ENCODE peak calls at places on chromosomes 6 and 20, in four cellular contexts. K is GM06990, C is H9, R is kidney glomerular epithelial cell. L is an unnamed sample.

GRCh38 chr20:46965477-46965876 is 70.8 kb downstream of the EYA2 start:
- DNase-seq in K (no peak), C (no peak), R (peak), L (no peak)

GRCh38 chr20:56208121-56208520 is 40.4 kb upstream of the MC3R start:
- DNase-seq in K (no peak), C (no peak), R (no peak), L (no peak)

GRCh38 chr20:568097-568864 is 24.7 kb upstream of the CSNK2A1 start:
- DNase-seq in K (no peak), C (no peak), R (no peak), L (no peak)

GRCh38 chr6:139439278-139439813 is 64.9 kb upstream of the CITED2 start:
- DNase-seq in K (no peak), C (no peak), R (no peak), L (no peak)

GRCh38 chr6:96626749-96627353 is 63.9 kb downstream of the FHL5 start:
- DNase-seq in K (no peak), C (no peak), R (peak), L (no peak)

GRCh38 chr6:107822154-107823046 is 1.7 kb downstream of the SCML4 start:
- DNase-seq in K (peak), C (no peak), R (no peak), L (no peak)

GRCh38 chr6:157162756-157163433 is 160.4 kb downstream of the TMEM242 start:
- DNase-seq in K (no peak), C (no peak), R (no peak), L (no peak)

GRCh38 chr20:62377615-62378085 is 9.3 kb upstream of the RPS21 start:
- DNase-seq in K (no peak), C (no peak), R (no peak), L (no peak)

GRCh38 chr6:163634514-163635171 is 220.1 kb downstream of the QKI start:
- DNase-seq in K (no peak), C (peak), R (no peak), L (no peak)

GRCh38 chr20:11403711-11404110 is 514.0 kb upstream of the BTBD3 start:
- DNase-seq in K (no peak), C (no peak), R (no peak), L (no peak)

GRCh38 chr6:26420607-26421235 is 18.6 kb downstream of the BTN3A1 start:
- DNase-seq in K (no peak), C (peak), R (peak), L (peak)

GRCh38 chr6:8707956-8708772 is 272.8 kb upstream of the SLC35B3 start:
- DNase-seq in K (no peak), C (no peak), R (peak), L (no peak)

GRCh38 chr6:4513561-4513960 is 262.6 kb upstream of the CDYL start:
- DNase-seq in K (no peak), C (no peak), R (no peak), L (no peak)

GRCh38 chr6:134535831-134536230 is 217.9 kb upstream of the SGK1 start:
- DNase-seq in K (no peak), C (no peak), R (no peak), L (no peak)

GRCh38 chr6:18280084-18280483 is 15.8 kb upstream of the DEK start:
- DNase-seq in K (no peak), C (no peak), R (peak), L (no peak)

GRCh38 chr6:66421570-66421969 is 714.5 kb upstream of the EYS start:
- DNase-seq in K (no peak), C (peak), R (no peak), L (peak)

GRCh38 chr20:53645582-53645897 is 51.9 kb upstream of the ZNF217 start:
- DNase-seq in K (no peak), C (no peak), R (no peak), L (no peak)

GRCh38 chr6:93678841-93679454 is 259.6 kb upstream of the EPHA7 start:
- DNase-seq in K (no peak), C (no peak), R (peak), L (peak)

GRCh38 chr6:89242574-89243330 is 25.6 kb upstream of the GABRR1 start:
- DNase-seq in K (no peak), C (peak), R (no peak), L (peak)

GRCh38 chr6:113758725-113759576 is 98.2 kb upstream of the MARCKS start:
- DNase-seq in K (no peak), C (no peak), R (no peak), L (no peak)

GRCh38 chr20:58649288-58650180 is 1.5 kb upstream of the STX16 start:
- DNase-seq in K (peak), C (no peak), R (no peak), L (no peak)

GRCh38 chr6:34570066-34570833 is 14.1 kb upstream of the SPDEF start:
- DNase-seq in K (no peak), C (no peak), R (no peak), L (no peak)

GRCh38 chr6:166766769-166767168 is 139.7 kb upstream of the RPS6KA2 start:
- DNase-seq in K (no peak), C (peak), R (no peak), L (no peak)

GRCh38 chr6:57324538-57324937 is 7.1 kb downstream of the PRIM2 start:
- DNase-seq in K (no peak), C (no peak), R (no peak), L (no peak)

GRCh38 chr6:136657629-136658028 is 107.4 kb upstream of the MAP7 start:
- DNase-seq in K (no peak), C (no peak), R (peak), L (no peak)

GRCh38 chr20:48703511-48704219 is 124.1 kb downstream of the PREX1 start:
- DNase-seq in K (no peak), C (no peak), R (no peak), L (no peak)

GRCh38 chr6:41736207-41736710 is 851 bp upstream of the TFEB start:
- DNase-seq in K (no peak), C (peak), R (no peak), L (peak)

GRCh38 chr6:132816665-132817064 is 2.3 kb downstream of the RPS12 start:
- DNase-seq in K (no peak), C (no peak), R (no peak), L (no peak)

GRCh38 chr6:24270011-24270410 is 87.8 kb downstream of the DCDC2 start:
- DNase-seq in K (no peak), C (no peak), R (no peak), L (no peak)

GRCh38 chr6:47360388-47360787 is 50.7 kb upstream of the TNFRSF21 start:
- DNase-seq in K (peak), C (no peak), R (no peak), L (no peak)

GRCh38 chr6:16168121-16168520 is 39.2 kb downstream of the MYLIP start:
- DNase-seq in K (no peak), C (no peak), R (no peak), L (no peak)

GRCh38 chr20:59939879-59940128 is 301 bp downstream of the PPP1R3D start:
- DNase-seq in K (no peak), C (no peak), R (no peak), L (no peak)

GRCh38 chr20:63708301-63709148 is 686 bp downstream of the ZGPAT start:
- DNase-seq in K (no peak), C (peak), R (no peak), L (peak)

GRCh38 chr6:134873500-134874388 is 76.2 kb downstream of the ALDH8A1 start:
- DNase-seq in K (peak), C (no peak), R (no peak), L (no peak)

GRCh38 chr20:38825901-38826625 is 20.6 kb downstream of the PPP1R16B start:
- DNase-seq in K (no peak), C (no peak), R (peak), L (peak)

GRCh38 chr20:14295238-14295637 is 42.2 kb downstream of the FLRT3 start:
- DNase-seq in K (no peak), C (no peak), R (no peak), L (no peak)

GRCh38 chr6:113120214-113120576 is 737.0 kb upstream of the MARCKS start:
- DNase-seq in K (no peak), C (no peak), R (peak), L (no peak)

L was measured in HAP-1.